ENCODE peak calls at places on chromosomes 16 and 17, in nine cellular contexts. L is pancreas, C is tibial nerve, T is GM12865, O is MM.1S, G is mucosa of descending colon, W is psoas muscle, M is HFF-Myc, Y is esophagus squamous epithelium. A is an unnamed sample.

GRCh38 chr16:8944113-8944765 is 19.5 kb downstream of the USP7 start:
- DNase-seq in L (no peak), C (no peak), T (peak), O (peak), G (no peak), W (no peak), M (no peak), Y (no peak), A (no peak)

GRCh38 chr16:85690469-85691064 is 1.8 kb upstream of the GINS2 start:
- DNase-seq in L (no peak), C (no peak), T (no peak), O (no peak), G (no peak), W (no peak), M (no peak), Y (no peak), A (peak)

GRCh38 chr16:24523569-24523968 is 15.8 kb upstream of the RBBP6 start:
- DNase-seq in L (no peak), C (no peak), T (no peak), O (no peak), G (no peak), W (no peak), M (no peak), Y (no peak), A (no peak)

GRCh38 chr17:48576479-48577309 is 1.5 kb downstream of the HOXB4 start:
- DNase-seq in L (no peak), C (no peak), T (no peak), O (no peak), G (no peak), W (peak), M (no peak), Y (no peak), A (no peak)

GRCh38 chr17:56521439-56522141 is 71.9 kb upstream of the NOG start:
- DNase-seq in L (no peak), C (no peak), T (no peak), O (no peak), G (no peak), W (no peak), M (no peak), Y (no peak), A (no peak)

GRCh38 chr16:85566502-85567100 is 46.5 kb upstream of the GSE1 start:
- DNase-seq in L (no peak), C (no peak), T (no peak), O (no peak), G (no peak), W (no peak), M (no peak), Y (no peak), A (no peak)

GRCh38 chr16:66408181-66409048 is 18.7 kb upstream of the BEAN1 start:
- DNase-seq in L (no peak), C (no peak), T (no peak), O (peak), G (peak), W (no peak), M (peak), Y (no peak), A (peak)

GRCh38 chr17:55237826-55238196 is 26.9 kb upstream of the HLF start:
- DNase-seq in L (no peak), C (no peak), T (peak), O (no peak), G (no peak), W (no peak), M (no peak), Y (no peak), A (no peak)

GRCh38 chr17:68355093-68355492 is 63.8 kb downstream of the ARSG start:
- DNase-seq in L (no peak), C (no peak), T (no peak), O (no peak), G (no peak), W (no peak), M (no peak), Y (no peak), A (peak)

GRCh38 chr17:60421273-60422161 is 772 bp upstream of the CHCT1 start:
- DNase-seq in L (peak), C (peak), T (peak), O (peak), G (peak), W (peak), M (no peak), Y (no peak), A (peak)

GRCh38 chr16:24736758-24737157 is 7.3 kb downstream of the TNRC6A start:
- DNase-seq in L (no peak), C (no peak), T (no peak), O (no peak), G (no peak), W (no peak), M (no peak), Y (no peak), A (peak)

GRCh38 chr17:38912221-38912813 is 13.1 kb upstream of the LASP1NB start:
- DNase-seq in L (peak), C (peak), T (no peak), O (no peak), G (no peak), W (peak), M (no peak), Y (no peak), A (peak)

GRCh38 chr17:1089915-1090314 is 89.9 kb downstream of the ABR start:
- DNase-seq in L (no peak), C (no peak), T (no peak), O (no peak), G (no peak), W (no peak), M (no peak), Y (no peak), A (no peak)

GRCh38 chr16:67647681-67648080 is 2.7 kb downstream of the CARMIL2 start:
- DNase-seq in L (no peak), C (no peak), T (no peak), O (no peak), G (no peak), W (no peak), M (no peak), Y (no peak), A (no peak)

GRCh38 chr16:67647111-67647651 is 2.2 kb downstream of the CARMIL2 start:
- DNase-seq in L (no peak), C (no peak), T (no peak), O (no peak), G (no peak), W (no peak), M (no peak), Y (no peak), A (no peak)

GRCh38 chr16:67645397-67646121 is 615 bp downstream of the CARMIL2 start:
- DNase-seq in L (no peak), C (no peak), T (no peak), O (no peak), G (no peak), W (no peak), M (no peak), Y (no peak), A (no peak)

GRCh38 chr16:67641779-67642708 is 2.9 kb upstream of the CARMIL2 start:
- DNase-seq in L (peak), C (no peak), T (no peak), O (no peak), G (no peak), W (peak), M (no peak), Y (no peak), A (peak)

GRCh38 chr16:67644038-67644437 is 906 bp upstream of the CARMIL2 start:
- DNase-seq in L (no peak), C (no peak), T (no peak), O (no peak), G (no peak), W (no peak), M (no peak), Y (no peak), A (no peak)
- H3K4me3 ChIP-seq in L (no peak), C (no peak), T (no peak), O (no peak), G (no peak), W (no peak), M (no peak), Y (no peak), A (no peak)

GRCh38 chr17:37322826-37323561 is 52.8 kb upstream of the C17orf78 start:
- DNase-seq in L (no peak), C (no peak), T (no peak), O (no peak), G (no peak), W (no peak), M (no peak), Y (no peak), A (no peak)
- TF ChIP-seq CTCF in L (no peak), C (no peak), T (no peak), O (no peak), G (no peak), W (no peak), M (no peak), Y (no peak), A (no peak)

GRCh38 chr17:57833597-57833939 is 16.3 kb downstream of the MRPS23 start:
- DNase-seq in L (no peak), C (no peak), T (no peak), O (no peak), G (no peak), W (no peak), M (no peak), Y (no peak), A (no peak)

GRCh38 chr17:57834146-57834741 is 15.6 kb downstream of the MRPS23 start:
- DNase-seq in L (peak), C (no peak), T (no peak), O (no peak), G (no peak), W (peak), M (no peak), Y (no peak), A (no peak)

GRCh38 chr17:57832299-57832698 is 17.5 kb downstream of the MRPS23 start:
- DNase-seq in L (no peak), C (no peak), T (no peak), O (no peak), G (no peak), W (no peak), M (no peak), Y (no peak), A (no peak)

GRCh38 chr17:57830880-57831279 is 19.0 kb downstream of the MRPS23 start:
- DNase-seq in L (no peak), C (no peak), T (no peak), O (no peak), G (no peak), W (no peak), M (no peak), Y (no peak), A (no peak)

GRCh38 chr17:57832711-57833596 is 16.9 kb downstream of the MRPS23 start:
- DNase-seq in L (peak), C (peak), T (peak), O (peak), G (peak), W (peak), M (peak), Y (no peak), A (peak)
- H3K4me3 ChIP-seq in L (peak), C (peak), T (no peak), O (no peak), G (no peak), W (peak), M (no peak), Y (peak), A (peak)

DNA sequence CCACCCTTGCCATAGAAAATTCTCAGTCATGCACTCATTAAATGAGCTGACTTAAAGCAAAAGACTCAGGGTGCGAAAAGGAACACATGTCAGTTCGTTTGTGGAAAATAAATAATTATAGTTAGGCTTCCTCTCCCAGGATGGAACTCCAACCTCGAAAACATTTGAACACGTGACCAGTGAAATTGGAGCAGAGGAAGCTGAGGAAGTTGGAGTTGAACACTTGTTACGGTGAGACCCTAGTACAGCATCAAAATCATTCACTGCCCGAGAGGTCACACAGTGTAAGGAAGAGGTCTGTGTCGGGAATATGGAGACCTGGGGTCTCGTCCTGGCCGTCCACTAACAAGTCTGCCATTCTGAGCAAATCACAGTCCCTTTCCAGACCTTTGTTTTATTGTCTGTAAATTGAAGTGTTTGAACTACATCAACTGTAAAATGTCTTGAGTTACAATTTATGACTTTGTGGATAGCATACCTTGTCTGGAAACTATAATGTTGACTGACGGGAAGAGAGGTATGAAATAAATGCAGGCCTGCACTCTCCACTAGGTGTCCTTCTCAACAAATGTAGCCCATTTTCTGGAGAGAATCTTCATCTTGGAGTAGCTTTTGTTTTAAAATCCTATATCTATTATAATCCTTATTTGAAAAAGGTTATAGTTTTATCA is 7.7 kb downstream of the PSMD7 start:
- DNase-seq in L (no peak), C (no peak), T (no peak), O (no peak), G (peak), W (no peak), M (no peak), Y (no peak), A (peak)
- TF ChIP-seq CTCF in L (no peak), C (no peak), T (peak), O (peak), G (peak), W (peak), M (peak), Y (peak), A (peak)

GRCh38 chr16:67892375-67892774 is 679 bp upstream of the PSKH1 start:
- DNase-seq in L (no peak), C (no peak), T (no peak), O (no peak), G (no peak), W (no peak), M (no peak), Y (no peak), A (no peak)
- H3K4me3 ChIP-seq in L (peak), C (peak), T (peak), O (peak), G (no peak), W (peak), M (peak), Y (peak), A (peak)

DNA sequence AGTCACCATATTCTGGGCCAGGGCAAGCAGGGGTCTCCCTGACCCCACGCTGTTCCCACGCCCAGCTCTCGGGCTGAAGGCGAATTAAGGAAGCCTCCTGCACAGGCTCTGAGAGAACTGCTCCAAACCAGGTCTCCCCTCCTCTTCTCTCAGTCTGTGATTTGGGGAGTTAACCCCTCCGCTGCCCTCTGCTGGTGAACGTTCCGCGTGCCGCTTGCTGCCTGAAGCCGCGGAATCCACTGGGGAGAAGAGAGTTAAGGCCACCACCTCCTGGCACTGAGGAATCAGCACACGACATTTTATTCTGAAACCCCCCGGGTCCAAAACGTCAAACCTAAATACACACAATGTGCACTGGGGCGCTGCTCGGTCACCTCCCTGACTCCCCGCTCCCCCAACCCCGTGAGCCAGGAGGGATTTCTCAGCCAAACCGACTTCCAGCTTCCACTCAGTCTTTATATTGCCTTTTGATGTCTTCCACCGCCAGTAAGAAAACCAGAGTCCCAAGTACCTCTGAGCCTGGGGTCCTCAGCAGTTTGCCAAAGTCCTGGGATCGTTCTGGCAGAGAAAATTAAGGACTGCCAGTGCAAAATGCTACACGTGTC is 54.4 kb upstream of the RCVRN start:
- DNase-seq in L (no peak), C (no peak), T (peak), O (no peak), G (peak), W (peak), M (no peak), Y (no peak), A (peak)
- TF ChIP-seq CTCF in L (no peak), C (peak), T (peak), O (peak), G (no peak), W (peak), M (peak), Y (no peak), A (peak)

GRCh38 chr16:52451971-52452421 is 94.9 kb downstream of the TOX3 start:
- DNase-seq in L (no peak), C (no peak), T (no peak), O (no peak), G (peak), W (no peak), M (no peak), Y (no peak), A (no peak)

GRCh38 chr16:52446076-52446475 is 100.9 kb downstream of the TOX3 start:
- DNase-seq in L (no peak), C (no peak), T (no peak), O (no peak), G (peak), W (no peak), M (no peak), Y (no peak), A (no peak)

GRCh38 chr16:52453661-52454060 is 93.3 kb downstream of the TOX3 start:
- DNase-seq in L (no peak), C (no peak), T (no peak), O (no peak), G (peak), W (no peak), M (no peak), Y (no peak), A (no peak)

GRCh38 chr16:52450906-52451305 is 96.0 kb downstream of the TOX3 start:
- DNase-seq in L (no peak), C (no peak), T (no peak), O (no peak), G (no peak), W (no peak), M (no peak), Y (no peak), A (no peak)

DNA sequence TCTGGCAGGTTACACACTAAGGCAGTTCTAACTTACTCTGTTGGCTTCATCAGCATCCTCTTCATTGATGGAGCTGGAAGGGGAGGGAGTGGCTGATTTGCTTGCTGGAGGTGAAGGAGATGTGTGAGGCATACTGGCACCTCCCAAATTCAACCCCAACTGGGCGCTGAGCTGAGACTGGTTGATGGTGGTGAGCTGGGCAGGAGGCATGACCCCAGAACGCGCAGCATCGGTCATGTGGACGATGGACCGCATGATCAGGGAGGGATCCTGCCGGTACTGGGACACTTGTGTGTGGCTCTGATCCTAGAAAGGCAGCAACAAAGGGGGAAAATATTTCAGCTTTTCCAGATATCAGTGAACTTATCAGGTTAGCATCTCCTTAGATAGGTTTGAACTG is 96.7 kb downstream of the TOX3 start:
- DNase-seq in L (no peak), C (no peak), T (no peak), O (no peak), G (no peak), W (no peak), M (no peak), Y (no peak), A (no peak)
- H3K4me3 ChIP-seq in L (no peak), C (no peak), T (no peak), O (no peak), G (no peak), W (no peak), M (no peak), Y (no peak), A (no peak)

DNA sequence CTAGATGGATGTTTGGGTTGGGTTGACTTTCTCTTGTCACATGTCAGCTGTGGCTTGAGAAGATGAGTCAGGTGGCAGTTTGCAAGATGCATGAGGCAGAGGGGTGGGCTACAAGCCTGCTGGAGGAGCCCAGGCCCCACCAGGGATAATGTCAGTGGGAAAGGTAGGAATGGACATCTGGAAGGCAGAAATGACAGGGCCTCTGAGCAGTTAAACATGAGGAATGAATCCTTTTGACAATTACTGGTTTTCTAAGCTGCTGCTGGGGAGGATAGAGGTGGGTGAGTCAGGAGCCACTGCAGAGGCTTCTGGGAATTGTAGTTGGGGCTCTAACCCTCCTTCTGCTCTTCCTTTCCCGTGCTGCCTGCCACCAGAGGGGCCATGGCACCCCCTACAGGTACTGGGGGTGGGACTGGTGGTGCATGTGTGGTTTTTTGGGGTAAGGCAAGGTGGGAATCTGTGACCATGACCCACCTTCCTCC is 15.7 kb downstream of the SLC52A1 start:
- DNase-seq in L (no peak), C (no peak), T (peak), O (no peak), G (no peak), W (no peak), M (no peak), Y (no peak), A (peak)
- TF ChIP-seq CTCF in L (no peak), C (no peak), T (peak), O (no peak), G (no peak), W (no peak), M (peak), Y (no peak), A (peak)